ENCODE peak calls at places on chromosomes 1 and 21, in nine cellular contexts. L is CD14-positive monocyte; J is CD4-positive, alpha-beta T cell; D is HCT116; I is left ventricle myocardium inferior; M is progenitor cell of endocrine pancreas; K is mammary epithelial cell; F is MM.1S; C is Calu3. H is an unnamed sample.

GRCh38 chr1:221774054-221774842 is 32.4 kb upstream of the DUSP10 start:
- DNase-seq in L (no peak), J (no peak), D (no peak), I (no peak), M (no peak), K (no peak), F (no peak), C (no peak), H (no peak)

GRCh38 chr1:201022824-201023516 is 544 bp downstream of the KIF21B start:
- DNase-seq in L (no peak), J (peak; percentile 39), D (no peak), I (no peak), M (peak; percentile 31), K (no peak), F (peak; percentile 58), C (no peak), H (no peak)

GRCh38 chr1:221268295-221268694 is 389.1 kb downstream of the HLX start:
- DNase-seq in L (no peak), J (no peak), D (no peak), I (no peak), M (no peak), K (peak; percentile 63), F (no peak), C (no peak), H (peak; percentile 49)

GRCh38 chr1:67855944-67856343 is 22.7 kb upstream of the GNG12 start:
- DNase-seq in L (no peak), J (no peak), D (no peak), I (no peak), M (no peak), K (no peak), F (no peak), C (no peak), H (no peak)

GRCh38 chr1:201887116-201887866 is 1.4 kb upstream of the SHISA4 start:
- DNase-seq in L (no peak), J (no peak), D (no peak), I (no peak), M (no peak), K (no peak), F (no peak), C (no peak), H (no peak)

GRCh38 chr1:169999357-169999756 is 75.1 kb downstream of the KIFAP3 start:
- DNase-seq in L (no peak), J (no peak), D (peak; percentile 67), I (peak; percentile 19), M (no peak), K (peak; percentile 84), F (no peak), C (no peak), H (peak; percentile 85)

GRCh38 chr1:67700692-67701410 is 15.8 kb downstream of the GADD45A start:
- DNase-seq in L (no peak), J (no peak), D (peak; percentile 93), I (no peak), M (peak; percentile 27), K (no peak), F (no peak), C (peak; percentile 44), H (peak; percentile 70)

GRCh38 chr1:23555225-23555801 is 4.0 kb downstream of the ID3 start:
- DNase-seq in L (no peak), J (no peak), D (no peak), I (no peak), M (no peak), K (no peak), F (no peak), C (no peak), H (no peak)

GRCh38 chr21:33330726-33331125 is 6.0 kb downstream of the IFNAR1 start:
- DNase-seq in L (no peak), J (no peak), D (no peak), I (no peak), M (no peak), K (no peak), F (peak; percentile 59), C (no peak), H (no peak)

GRCh38 chr1:95043141-95043980 is 29.4 kb downstream of the ALG14 start:
- DNase-seq in L (peak; percentile 68), J (peak; percentile 66), D (peak; percentile 73), I (peak; percentile 79), M (peak; percentile 68), K (peak; percentile 65), F (peak; percentile 67), C (peak; percentile 81), H (peak; percentile 82)

GRCh38 chr1:153260473-153260979 is 1.0 kb downstream of the LORICRIN start:
- DNase-seq in L (no peak), J (no peak), D (no peak), I (no peak), M (no peak), K (no peak), F (peak; percentile 50), C (no peak), H (no peak)

GRCh38 chr1:15104768-15105167 is 48.8 kb upstream of the TMEM51 start:
- DNase-seq in L (no peak), J (no peak), D (no peak), I (no peak), M (no peak), K (no peak), F (no peak), C (no peak), H (no peak)

GRCh38 chr1:164801791-164802572 is 243.0 kb downstream of the PBX1 start:
- DNase-seq in L (no peak), J (no peak), D (no peak), I (no peak), M (no peak), K (no peak), F (no peak), C (no peak), H (no peak)

GRCh38 chr21:38944903-38945302 is 139.2 kb downstream of the ETS2 start:
- DNase-seq in L (no peak), J (no peak), D (no peak), I (no peak), M (no peak), K (no peak), F (no peak), C (no peak), H (no peak)

GRCh38 chr1:217660353-217661062 is 29.4 kb downstream of the SPATA17 start:
- DNase-seq in L (no peak), J (no peak), D (peak; percentile 62), I (no peak), M (no peak), K (peak; percentile 98), F (peak; percentile 44), C (no peak), H (peak; percentile 98)

GRCh38 chr21:28193189-28193588 is 799.5 kb downstream of the LTN1 start:
- DNase-seq in L (no peak), J (no peak), D (no peak), I (no peak), M (no peak), K (no peak), F (no peak), C (no peak), H (peak; percentile 15)

GRCh38 chr1:243738020-243738419 is 112.0 kb downstream of the AKT3 start:
- DNase-seq in L (no peak), J (no peak), D (no peak), I (no peak), M (no peak), K (no peak), F (no peak), C (no peak), H (no peak)

GRCh38 chr1:15325375-15326085 is 78.5 kb downstream of the FHAD1 start:
- DNase-seq in L (no peak), J (no peak), D (no peak), I (no peak), M (no peak), K (no peak), F (no peak), C (no peak), H (no peak)

GRCh38 chr1:237811633-237812032 is 79.1 kb downstream of the ZP4 start:
- DNase-seq in L (no peak), J (no peak), D (no peak), I (no peak), M (no peak), K (no peak), F (no peak), C (no peak), H (no peak)

GRCh38 chr1:89149976-89150375 is 24.1 kb upstream of the GBP2 start:
- DNase-seq in L (no peak), J (no peak), D (no peak), I (no peak), M (no peak), K (no peak), F (no peak), C (no peak), H (no peak)

GRCh38 chr1:89147707-89148106 is 21.8 kb upstream of the GBP2 start:
- DNase-seq in L (no peak), J (no peak), D (no peak), I (no peak), M (no peak), K (no peak), F (no peak), C (no peak), H (no peak)

GRCh38 chr1:89148259-89148658 is 22.3 kb upstream of the GBP2 start:
- DNase-seq in L (no peak), J (no peak), D (no peak), I (no peak), M (no peak), K (no peak), F (no peak), C (no peak), H (no peak)

GRCh38 chr1:89151021-89151420 is 24.8 kb downstream of the GBP7 start:
- DNase-seq in L (no peak), J (no peak), D (no peak), I (no peak), M (no peak), K (no peak), F (no peak), C (no peak), H (no peak)

GRCh38 chr1:89149229-89149628 is 23.3 kb upstream of the GBP2 start:
- DNase-seq in L (no peak), J (no peak), D (no peak), I (peak; percentile 25), M (no peak), K (no peak), F (no peak), C (peak; percentile 51), H (no peak)
- TF ChIP-seq CTCF in L (no peak), J (no peak), D (no peak), I (peak; percentile 40), M (peak; percentile 9), K (peak; percentile 10), F (no peak), C (no peak), H (peak; percentile 16)

GRCh38 chr1:37514350-37515184 is at the start of gene MEAF6:
- DNase-seq in L (peak; percentile 85), J (peak; percentile 85), D (peak; percentile 36), I (peak; percentile 84), M (peak; percentile 78), K (peak; percentile 77), F (peak; percentile 88), C (peak; percentile 89), H (peak; percentile 77)
- TF ChIP-seq CTCF in L (peak; percentile 95), J (peak; percentile 75), D (peak; percentile 42), I (peak; percentile 77), M (peak; percentile 85), K (peak; percentile 44), F (peak; percentile 58), C (peak; percentile 93), H (no peak)

GRCh38 chr1:152044386-152044785 is 7.6 kb upstream of the S100A11 start:
- DNase-seq in L (no peak), J (no peak), D (no peak), I (no peak), M (no peak), K (no peak), F (no peak), C (no peak), H (no peak)
- TF ChIP-seq CTCF in L (no peak), J (no peak), D (no peak), I (no peak), M (no peak), K (no peak), F (no peak), C (no peak), H (no peak)

GRCh38 chr1:90000934-90001676 is 6.2 kb downstream of the ZNF326 start:
- DNase-seq in L (no peak), J (no peak), D (no peak), I (no peak), M (no peak), K (no peak), F (peak; percentile 30), C (no peak), H (no peak)
- TF ChIP-seq CTCF in L (no peak), J (no peak), D (peak; percentile 34), I (no peak), M (no peak), K (peak; percentile 1), F (peak; percentile 27), C (no peak), H (no peak)

H was measured in epithelial cell of esophagus.